ENCODE peak calls at places on chromosomes 4 and X, in ten cellular contexts. I, D, X, P, T, S, L, W, J and A are unnamed samples.

GRCh38 chr4:105858466-105859040 is 36.7 kb upstream of the NPNT start:
- DNase-seq in J (no peak), W (no peak), P (no peak), X (no peak), S (no peak), I (no peak), T (no peak), L (no peak), D (no peak), A (no peak)

GRCh38 chr4:15291133-15291532 is 136.7 kb upstream of the C1QTNF7 start:
- DNase-seq in D (no peak), L (no peak), P (no peak), I (peak), T (no peak), X (no peak), W (no peak), S (no peak), J (peak), A (no peak)

GRCh38 chrX:21638311-21638710 is 19.8 kb downstream of the KLHL34 start:
- DNase-seq in D (no peak), J (peak), W (no peak), I (peak), T (no peak), S (peak), X (no peak), P (peak), L (peak), A (peak)

GRCh38 chr4:24778427-24779225 is 16.7 kb upstream of the SOD3 start:
- DNase-seq in L (peak), X (peak), W (peak), P (peak), J (peak), I (peak), D (peak), T (no peak), S (no peak), A (peak)

GRCh38 chr4:48268956-48269860 is at the start of gene TEC:
- DNase-seq in P (no peak), X (no peak), L (no peak), W (no peak), I (peak), J (peak), T (peak), S (peak), D (peak), A (no peak)

GRCh38 chr4:53680168-53680567 is 88.9 kb upstream of the LNX1 start:
- DNase-seq in J (no peak), W (no peak), D (no peak), I (no peak), T (no peak), S (no peak), P (no peak), L (no peak), X (no peak), A (no peak)

GRCh38 chrX:21838937-21839333 is 482 bp upstream of the MBTPS2 start:
- DNase-seq in J (peak), W (no peak), X (no peak), I (peak), S (peak), D (no peak), P (no peak), T (no peak), L (peak), A (peak)

GRCh38 chrX:147917700-147918694 is 6.3 kb downstream of the FMR1 start:
- DNase-seq in P (no peak), J (peak), I (peak), W (no peak), D (no peak), S (no peak), T (no peak), X (no peak), L (peak), A (peak)

GRCh38 chr4:40292313-40292759 is 42.8 kb upstream of the CHRNA9 start:
- DNase-seq in L (peak), J (peak), T (no peak), D (no peak), I (peak), P (no peak), W (no peak), S (peak), X (no peak), A (peak)

GRCh38 chr4:39565925-39566630 is 38.8 kb upstream of the UGDH start:
- DNase-seq in W (peak), L (peak), J (peak), S (peak), X (peak), T (no peak), I (peak), P (peak), D (no peak), A (peak)

GRCh38 chr4:121380448-121381147 is at the start of gene QRFPR:
- DNase-seq in L (no peak), T (no peak), X (no peak), P (no peak), W (no peak), J (peak), D (no peak), I (no peak), S (no peak), A (no peak)

GRCh38 chrX:95063554-95063953 is 1389.5 kb downstream of the FAM133A start:
- DNase-seq in L (peak), W (no peak), I (peak), S (peak), T (no peak), J (peak), D (no peak), X (no peak), P (no peak), A (peak)

GRCh38 chrX:80648023-80648422 is 161.7 kb downstream of the BRWD3 start:
- DNase-seq in J (peak), I (peak), X (no peak), S (peak), L (no peak), D (no peak), T (no peak), P (no peak), W (no peak), A (peak)

GRCh38 chr4:89247951-89248350 is 59.6 kb downstream of the GPRIN3 start:
- DNase-seq in P (no peak), D (no peak), W (no peak), I (no peak), J (no peak), L (no peak), S (no peak), T (no peak), X (no peak), A (no peak)

GRCh38 chrX:155215443-155216178 is 649 bp upstream of the VBP1 start:
- DNase-seq in D (no peak), L (no peak), X (no peak), T (no peak), J (no peak), I (peak), S (no peak), P (no peak), W (no peak), A (peak)
- TF ChIP-seq CTCF in D (no peak), L (no peak), X (no peak), T (no peak), J (no peak), I (no peak), S (no peak), P (peak), W (no peak), A (no peak)

DNA sequence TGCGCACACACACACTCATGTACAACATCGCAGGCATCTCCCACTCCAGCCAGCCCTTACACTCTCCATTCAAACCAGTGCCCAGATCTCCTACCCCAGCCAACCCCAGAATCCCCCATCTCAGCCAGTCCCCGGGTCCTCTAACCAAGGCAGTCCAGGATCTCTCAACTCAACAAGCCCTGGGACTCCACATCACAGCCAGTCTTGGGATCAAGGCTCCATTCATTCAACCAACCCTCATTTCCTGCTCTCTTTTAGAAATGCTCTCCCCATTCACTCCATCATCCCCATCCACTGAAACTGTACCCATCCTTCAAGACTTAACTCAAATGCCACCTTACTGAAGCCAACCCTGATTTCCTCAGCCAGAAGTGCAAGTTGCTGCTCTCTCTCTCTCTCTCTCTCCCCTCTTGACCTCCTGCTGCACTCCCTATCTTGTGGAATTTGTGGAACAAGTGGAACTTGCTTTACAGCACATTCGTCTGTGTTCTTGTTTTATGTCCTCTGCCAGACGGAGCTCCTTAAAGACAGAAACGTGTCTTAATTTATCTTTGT is 40.6 kb upstream of the IQSEC2 start:
- DNase-seq in X (no peak), J (no peak), S (no peak), I (no peak), D (no peak), T (no peak), W (no peak), P (no peak), L (no peak), A (no peak)
- H3K4me3 ChIP-seq in X (no peak), J (no peak), S (no peak), I (no peak), D (no peak), T (no peak), W (no peak), P (no peak), L (no peak), A (no peak)

GRCh38 chrX:65196758-65197371 is 220.6 kb upstream of the ZC4H2 start:
- DNase-seq in P (no peak), I (no peak), T (peak), S (peak), X (no peak), L (no peak), W (no peak), D (peak), J (no peak), A (no peak)
- TF ChIP-seq CTCF in P (no peak), I (no peak), T (no peak), S (peak), X (no peak), L (no peak), W (no peak), D (no peak), J (no peak), A (no peak)

GRCh38 chrX:17656556-17656955 is 80.7 kb upstream of the SCML1 start:
- DNase-seq in P (no peak), T (no peak), I (no peak), W (no peak), L (no peak), D (no peak), X (no peak), J (no peak), S (no peak), A (no peak)

GRCh38 chrX:17654116-17654515 is 83.2 kb upstream of the SCML1 start:
- DNase-seq in I (no peak), W (no peak), L (no peak), T (no peak), J (no peak), S (no peak), P (no peak), D (no peak), X (no peak), A (no peak)

GRCh38 chrX:17656035-17656418 is 81.3 kb upstream of the SCML1 start:
- DNase-seq in S (no peak), L (no peak), W (no peak), J (no peak), D (no peak), X (no peak), P (no peak), T (no peak), I (no peak), A (no peak)

GRCh38 chrX:17655232-17656034 is 81.9 kb upstream of the SCML1 start:
- DNase-seq in X (no peak), W (no peak), S (no peak), P (no peak), L (peak), D (no peak), J (peak), I (no peak), T (no peak), A (peak)
- H3K4me3 ChIP-seq in X (peak), W (peak), S (peak), P (peak), L (no peak), D (peak), J (no peak), I (peak), T (peak), A (peak)

GRCh38 chrX:78886550-78886949 is 58.6 kb upstream of the P2RY10 start:
- DNase-seq in T (no peak), W (peak), D (no peak), I (peak), J (peak), S (peak), P (no peak), X (no peak), L (no peak), A (peak)
- TF ChIP-seq CTCF in T (no peak), W (peak), D (no peak), I (peak), J (peak), S (peak), P (peak), X (no peak), L (peak), A (peak)

DNA sequence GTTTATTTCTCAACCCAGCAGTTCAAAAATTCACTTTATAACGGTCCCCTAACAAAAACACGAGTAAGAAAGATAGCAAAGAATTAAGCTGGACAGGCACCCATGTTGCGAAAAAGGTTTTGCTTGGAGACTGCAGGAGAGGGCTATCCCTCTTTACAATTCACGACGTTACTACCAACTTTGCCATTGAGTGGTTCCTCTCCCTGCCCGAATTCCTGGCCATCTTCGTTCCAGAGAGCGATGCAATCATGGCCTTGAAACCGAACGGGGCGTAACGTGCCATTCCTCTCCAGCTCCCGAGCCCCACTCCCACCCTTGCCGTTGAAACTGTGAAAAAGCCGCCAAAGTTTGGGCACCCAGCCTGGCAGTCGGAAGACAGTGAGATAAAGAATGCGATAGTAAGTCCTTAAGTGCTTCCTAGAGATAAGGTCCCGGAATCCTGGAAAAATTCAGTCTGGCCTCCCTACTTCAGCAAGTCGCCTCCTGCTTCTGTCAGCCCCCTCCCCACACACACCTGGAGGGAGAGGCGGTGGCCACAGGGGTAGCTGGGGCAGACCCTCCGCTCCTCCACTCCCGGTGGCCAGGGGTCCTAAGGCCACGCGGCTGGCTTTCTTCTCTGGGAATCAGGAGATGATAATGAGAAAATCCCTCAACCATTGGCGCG is 65.2 kb downstream of the FBXO8 start:
- DNase-seq in T (no peak), X (no peak), S (no peak), L (no peak), I (peak), D (no peak), P (no peak), J (no peak), W (no peak), A (peak)
- H3K4me3 ChIP-seq in T (peak), X (peak), S (no peak), L (no peak), I (no peak), D (peak), P (peak), J (peak), W (peak), A (peak)

GRCh38 chr4:99998062-99998880 is 48.2 kb upstream of the H2AZ1 start:
- DNase-seq in I (peak), S (peak), P (peak), T (no peak), X (no peak), W (peak), D (no peak), L (peak), J (peak), A (peak)
- TF ChIP-seq CTCF in I (peak), S (peak), P (peak), T (no peak), X (peak), W (peak), D (no peak), L (peak), J (peak), A (peak)

DNA sequence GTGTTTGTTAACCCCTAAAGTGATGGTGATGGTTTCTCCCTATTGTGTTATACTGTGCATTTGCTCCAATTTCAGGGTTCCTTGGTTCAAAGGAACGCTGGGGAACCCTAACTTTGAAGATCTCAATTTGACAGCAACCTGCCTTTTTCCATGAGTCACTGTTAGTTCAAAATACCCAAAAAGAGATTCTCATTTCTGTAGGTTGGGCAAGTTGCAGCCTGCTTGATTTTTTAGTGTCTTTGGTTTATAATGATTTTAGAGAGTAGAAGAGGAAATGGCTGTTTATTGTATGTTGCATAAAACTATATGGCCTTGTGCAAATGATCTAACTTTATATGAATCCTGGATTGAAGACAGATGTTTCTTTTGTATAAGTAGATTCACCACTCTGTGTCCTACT is 23.1 kb downstream of the GAB1 start:
- DNase-seq in W (no peak), S (no peak), I (no peak), L (no peak), D (no peak), J (no peak), T (no peak), X (no peak), P (no peak), A (no peak)
- H3K4me3 ChIP-seq in W (no peak), S (no peak), I (no peak), L (no peak), D (no peak), J (no peak), T (no peak), X (no peak), P (no peak), A (no peak)